ENCODE peak calls at places on chromosomes 4 and X, in four cellular contexts. H, I, J and F are unnamed samples. For H3K36me3, the result is how much of the 10 kb centered on the place peaks cover.

GRCh38 chr4:153676984-153677383 is 7.1 kb upstream of the TLR2 start:
- DNase-seq in I (no peak), J (no peak), H (no peak), F (peak)

GRCh38 chr4:53804719-53805118 is 213.4 kb upstream of the LNX1 start:
- DNase-seq in I (no peak), H (no peak), J (peak), F (no peak)

GRCh38 chrX:153469811-153470410 is 465 bp downstream of the HAUS7 start:
- DNase-seq in J (no peak), I (peak), H (no peak), F (peak)

GRCh38 chr4:80434238-80434637 is 98.7 kb downstream of the CFAP299 start:
- DNase-seq in J (no peak), H (no peak), I (no peak), F (peak)

GRCh38 chr4:187302456-187302855 is 578.8 kb upstream of the FAT1 start:
- DNase-seq in I (no peak), J (no peak), H (no peak), F (no peak)

GRCh38 chr4:38765391-38765790 is 17.4 kb downstream of the TLR10 start:
- DNase-seq in H (no peak), I (no peak), J (no peak), F (no peak)

GRCh38 chr4:27973056-27973455 is 1112.4 kb downstream of the STIM2 start:
- DNase-seq in I (no peak), H (no peak), J (no peak), F (no peak)

GRCh38 chr4:153058668-153059060 is 122.5 kb downstream of the FHDC1 start:
- DNase-seq in H (no peak), I (no peak), J (no peak), F (no peak)

GRCh38 chr4:148289740-148290139 is 152.5 kb downstream of the NR3C2 start:
- DNase-seq in I (no peak), J (no peak), H (no peak), F (no peak)

GRCh38 chr4:77145806-77146425 is 11.1 kb upstream of the CCNG2 start:
- DNase-seq in J (no peak), I (no peak), H (no peak), F (no peak)

GRCh38 chr4:95599777-95600436 is 51.1 kb upstream of the UNC5C start:
- DNase-seq in H (no peak), J (no peak), I (no peak), F (no peak)

GRCh38 chr4:89998350-89999098 is 103.9 kb downstream of the MMRN1 start:
- DNase-seq in J (no peak), I (peak), H (no peak), F (no peak)

GRCh38 chrX:117743469-117744251 is 372.9 kb downstream of the KLHL13 start:
- DNase-seq in J (no peak), I (peak), H (no peak), F (peak)

GRCh38 chr4:102687373-102687981 is 73.3 kb downstream of the MANBA start:
- DNase-seq in H (no peak), I (no peak), J (no peak), F (no peak)

GRCh38 chrX:8868906-8869305 is 67.7 kb upstream of the FAM9A start:
- DNase-seq in I (no peak), H (no peak), J (no peak), F (peak)

GRCh38 chr4:138458751-138459150 is 216.6 kb upstream of the SLC7A11 start:
- DNase-seq in H (no peak), J (no peak), I (no peak), F (no peak)

GRCh38 chrX:33065415-33065814 is 145.9 kb downstream of the DMD start:
- DNase-seq in H (no peak), J (no peak), I (no peak), F (no peak)

GRCh38 chrX:107493141-107493540 is 43.7 kb downstream of the FRMPD3 start:
- DNase-seq in H (no peak), J (no peak), I (no peak), F (no peak)

GRCh38 chrX:101417981-101418841 is 10.2 kb downstream of the HNRNPH2 start:
- DNase-seq in I (peak), J (peak), H (peak), F (peak)

GRCh38 chrX:42176790-42177189 is 253.4 kb upstream of the CASK start:
- DNase-seq in J (no peak), H (no peak), I (no peak), F (no peak)

GRCh38 chrX:31819455-31819854 is 747.6 kb upstream of the FTHL17 start:
- DNase-seq in I (no peak), H (no peak), J (no peak), F (peak)

GRCh38 chrX:153464116-153464515 is 6.3 kb downstream of the HAUS7 start:
- DNase-seq in J (no peak), I (no peak), H (no peak), F (no peak)

GRCh38 chr4:4658051-4658450 is 116.2 kb upstream of the STX18 start:
- DNase-seq in J (no peak), H (no peak), I (no peak), F (no peak)

GRCh38 chrX:120358687-120359086 is 3.2 kb upstream of the ATP1B4 start:
- DNase-seq in H (no peak), I (no peak), J (no peak), F (no peak)

GRCh38 chr4:20418865-20419451 is 167.3 kb downstream of the SLIT2 start:
- DNase-seq in H (peak), I (peak), J (no peak), F (peak)

GRCh38 chr4:142953171-142953570 is 107.1 kb upstream of the INPP4B start:
- DNase-seq in I (no peak), J (no peak), H (no peak), F (no peak)

GRCh38 chrX:13717697-13718483 is 16.5 kb downstream of the TRAPPC2 start:
- DNase-seq in J (no peak), H (no peak), I (no peak), F (no peak)

GRCh38 chr4:64911846-64912245 is 502.6 kb upstream of the TECRL start:
- DNase-seq in I (no peak), J (no peak), H (no peak), F (no peak)

GRCh38 chrX:129793604-129794191 is 13.9 kb downstream of the SASH3 start:
- DNase-seq in H (no peak), J (no peak), I (no peak), F (no peak)

GRCh38 chrX:133598596-133599334 is 183.5 kb upstream of the GPC4 start:
- DNase-seq in H (no peak), I (no peak), J (no peak), F (no peak)

DNA sequence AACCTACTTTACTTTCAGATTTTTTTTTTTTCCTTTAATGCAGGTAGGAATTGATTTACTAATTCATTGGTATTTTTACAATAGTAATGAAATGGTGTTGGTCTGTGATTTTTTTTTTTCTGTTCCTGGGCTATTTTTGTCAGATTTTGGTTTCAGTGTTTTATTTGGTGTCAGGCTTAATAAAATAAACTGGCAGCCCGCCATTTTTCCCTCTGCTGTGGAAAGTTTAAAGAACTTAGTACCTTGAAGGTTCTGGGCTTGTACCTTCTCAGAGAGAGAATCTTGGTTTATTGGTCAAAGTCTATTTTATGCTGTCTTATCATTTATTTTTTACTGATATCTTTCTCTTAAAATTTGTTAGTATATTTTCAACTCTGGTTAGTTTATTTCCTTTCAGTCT is 64.0 kb upstream of the RHOH start:
- DNase-seq in J (no peak), I (no peak), H (no peak), F (no peak)
- H3K36me3 ChIP-seq in J (under half), I (under half), H (under half), F (under half)

GRCh38 chr4:55445921-55446577 is 50.3 kb downstream of the TMEM165 start:
- DNase-seq in H (no peak), J (no peak), I (no peak), F (no peak)
- H3K36me3 ChIP-seq in H (under half), J (under half), I (under half), F (half or more)

GRCh38 chr4:78480286-78480685 is 71.3 kb upstream of the ANXA3 start:
- DNase-seq in I (no peak), H (no peak), J (no peak), F (no peak)

GRCh38 chr4:78482281-78482680 is 69.3 kb upstream of the ANXA3 start:
- DNase-seq in J (no peak), H (no peak), I (no peak), F (no peak)

GRCh38 chr4:78483811-78484210 is 67.8 kb upstream of the ANXA3 start:
- DNase-seq in H (no peak), I (no peak), J (no peak), F (no peak)

GRCh38 chr4:78478523-78478922 is 73.0 kb upstream of the ANXA3 start:
- DNase-seq in H (no peak), J (no peak), I (no peak), F (no peak)

GRCh38 chr4:78481180-78481579 is 70.4 kb upstream of the ANXA3 start:
- DNase-seq in H (no peak), J (no peak), I (no peak), F (no peak)
- H3K36me3 ChIP-seq in H (under half), J (under half), I (under half), F (under half)

GRCh38 chr4:110442788-110443187 is 33.2 kb upstream of the ENPEP start:
- DNase-seq in J (no peak), I (no peak), H (no peak), F (no peak)
- H3K36me3 ChIP-seq in J (under half), I (under half), H (under half), F (under half)

GRCh38 chr4:6586715-6587325 is 11.8 kb downstream of the MAN2B2 start:
- DNase-seq in H (no peak), J (no peak), I (no peak), F (no peak)

GRCh38 chr4:6580353-6580752 is 5.4 kb downstream of the MAN2B2 start:
- DNase-seq in H (no peak), J (no peak), I (no peak), F (no peak)

GRCh38 chr4:6582889-6583504 is 8.0 kb downstream of the MAN2B2 start:
- DNase-seq in I (peak), J (no peak), H (no peak), F (peak)

GRCh38 chr4:6581566-6582121 is 6.7 kb downstream of the MAN2B2 start:
- DNase-seq in H (no peak), J (no peak), I (no peak), F (no peak)

GRCh38 chr4:6584865-6585264 is 9.9 kb downstream of the MAN2B2 start:
- DNase-seq in J (no peak), H (no peak), I (no peak), F (no peak)
- H3K36me3 ChIP-seq in J (under half), H (under half), I (under half), F (under half)

GRCh38 chr4:1325681-1326635 is 21.1 kb upstream of the UVSSA start:
- DNase-seq in I (no peak), H (no peak), J (no peak), F (no peak)
- H3K36me3 ChIP-seq in I (under half), H (under half), J (under half), F (under half)

GRCh38 chr4:172927096-172927495 is 241.5 kb upstream of the GALNT7 start:
- DNase-seq in H (no peak), J (no peak), I (no peak), F (no peak)
- H3K36me3 ChIP-seq in H (under half), J (under half), I (under half), F (under half)